ENCODE peak calls at places on chromosome 17, in four cellular contexts. U is GM12878, X is HepG2, D is K562. H is an unnamed sample.

GRCh38 chr17:78147315-78147998 is 1.3 kb downstream of the C17orf99 start:
- DNase-seq in U (peak), X (no peak), D (no peak), H (no peak)

GRCh38 chr17:30253316-30253715 is 17.8 kb upstream of the SLC6A4 start:
- DNase-seq in U (no peak), X (no peak), D (no peak), H (no peak)

GRCh38 chr17:55527520-55528118 is 16.4 kb upstream of the SMIM36 start:
- DNase-seq in U (no peak), X (peak), D (no peak), H (peak)

GRCh38 chr17:73976676-73977521 is 226.6 kb upstream of the RPL38 start:
- DNase-seq in U (no peak), X (no peak), D (peak), H (no peak)

GRCh38 chr17:19460695-19461094 is 49.7 kb downstream of the RNF112 start:
- DNase-seq in U (no peak), X (no peak), D (no peak), H (peak)

GRCh38 chr17:27540300-27541105 is 84.3 kb downstream of the KSR1 start:
- DNase-seq in U (no peak), X (peak), D (no peak), H (no peak)

GRCh38 chr17:75832164-75832651 is 12.0 kb downstream of the UNC13D start:
- DNase-seq in U (no peak), X (no peak), D (no peak), H (no peak)

GRCh38 chr17:7845359-7846062 is 9.4 kb upstream of the TMEM88 start:
- DNase-seq in U (no peak), X (no peak), D (no peak), H (no peak)

GRCh38 chr17:29642171-29642611 is 19.5 kb upstream of the CORO6 start:
- DNase-seq in U (no peak), X (no peak), D (no peak), H (no peak)

GRCh38 chr17:73293031-73293430 is 18.8 kb downstream of the CDC42EP4 start:
- DNase-seq in U (no peak), X (no peak), D (no peak), H (no peak)

GRCh38 chr17:43360376-43360738 is 38.4 kb upstream of the ARL4D start:
- DNase-seq in U (no peak), X (peak), D (no peak), H (no peak)

GRCh38 chr17:42266918-42267766 is 9.0 kb downstream of the STAT5B start:
- DNase-seq in U (no peak), X (no peak), D (peak), H (no peak)

GRCh38 chr17:1109606-1110523 is 69.9 kb downstream of the ABR start:
- DNase-seq in U (no peak), X (peak), D (no peak), H (peak)

GRCh38 chr17:20116683-20117309 is 107.6 kb downstream of the SPECC1 start:
- DNase-seq in U (no peak), X (peak), D (peak), H (peak)

GRCh38 chr17:65712383-65713267 is 151.2 kb upstream of the AXIN2 start:
- DNase-seq in U (no peak), X (no peak), D (no peak), H (no peak)

GRCh38 chr17:82270651-82271050 is 2.8 kb downstream of the CSNK1D start:
- DNase-seq in U (no peak), X (no peak), D (no peak), H (no peak)

GRCh38 chr17:77297693-77298666 is 157.2 kb downstream of the SEC14L1 start:
- DNase-seq in U (no peak), X (no peak), D (no peak), H (no peak)

GRCh38 chr17:66353937-66354401 is 51.6 kb downstream of the PRKCA start:
- DNase-seq in U (no peak), X (no peak), D (no peak), H (no peak)

GRCh38 chr17:44518032-44518431 is 14.8 kb upstream of the GPATCH8 start:
- DNase-seq in U (no peak), X (no peak), D (no peak), H (no peak)

GRCh38 chr17:31147507-31148202 is 52.9 kb downstream of the NF1 start:
- DNase-seq in U (no peak), X (no peak), D (no peak), H (no peak)

GRCh38 chr17:4626734-4627256 is 14.7 kb downstream of the ALOX15 start:
- DNase-seq in U (no peak), X (no peak), D (no peak), H (no peak)

GRCh38 chr17:40122944-40123810 is 1.4 kb downstream of the MSL1 start:
- DNase-seq in U (no peak), X (no peak), D (peak), H (peak)

GRCh38 chr17:69779378-69780214 is 295.4 kb upstream of the KCNJ16 start:
- DNase-seq in U (no peak), X (no peak), D (no peak), H (no peak)

GRCh38 chr17:39969375-39969774 is 6.6 kb downstream of the GSDMA start:
- DNase-seq in U (no peak), X (no peak), D (no peak), H (no peak)

GRCh38 chr17:80605326-80606066 is 60.9 kb downstream of the RPTOR start:
- DNase-seq in U (peak), X (peak), D (no peak), H (no peak)

GRCh38 chr17:38920374-38921291 is 4.8 kb upstream of the LASP1NB start:
- DNase-seq in U (no peak), X (no peak), D (no peak), H (no peak)

GRCh38 chr17:35791681-35792350 is 3.6 kb downstream of the MMP28 start:
- DNase-seq in U (no peak), X (no peak), D (no peak), H (no peak)

GRCh38 chr17:83091257-83092141 is 12.1 kb downstream of the METRNL start:
- DNase-seq in U (no peak), X (peak), D (no peak), H (no peak)

GRCh38 chr17:72984145-72984924 is 108.2 kb downstream of the SLC39A11 start:
- DNase-seq in U (no peak), X (no peak), D (no peak), H (no peak)

GRCh38 chr17:45451131-45451530 is 18.5 kb upstream of the ARHGAP27 start:
- DNase-seq in U (no peak), X (no peak), D (no peak), H (peak)

GRCh38 chr17:30263552-30264333 is 28.0 kb downstream of the BLMH start:
- DNase-seq in U (no peak), X (no peak), D (no peak), H (no peak)

GRCh38 chr17:6239237-6239798 is 169.1 kb downstream of the WSCD1 start:
- DNase-seq in U (no peak), X (no peak), D (no peak), H (peak)

GRCh38 chr17:44581868-44582267 is 24.6 kb downstream of the FZD2 start:
- DNase-seq in U (no peak), X (no peak), D (no peak), H (peak)

GRCh38 chr17:41540921-41541625 is 13.0 kb upstream of the KRT19 start:
- DNase-seq in U (no peak), X (no peak), D (peak), H (no peak)

GRCh38 chr17:74768069-74768762 is 7.9 kb downstream of the NAT9 start:
- DNase-seq in U (no peak), X (no peak), D (no peak), H (no peak)

GRCh38 chr17:32383926-32384434 is 34.0 kb downstream of the ZNF207 start:
- DNase-seq in U (no peak), X (no peak), D (no peak), H (no peak)

GRCh38 chr17:50087246-50087911 is 7.8 kb upstream of the PDK2 start:
- DNase-seq in U (no peak), X (peak), D (peak), H (peak)
- TF ChIP-seq CREB1 in U (no peak), X (no peak), D (no peak), H (no peak)

GRCh38 chr17:79294459-79295071 is 219.9 kb downstream of the ENGASE start:
- DNase-seq in U (no peak), X (peak), D (peak), H (peak)
- TF ChIP-seq REST in U (peak), X (peak), D (peak), H (peak)

DNA sequence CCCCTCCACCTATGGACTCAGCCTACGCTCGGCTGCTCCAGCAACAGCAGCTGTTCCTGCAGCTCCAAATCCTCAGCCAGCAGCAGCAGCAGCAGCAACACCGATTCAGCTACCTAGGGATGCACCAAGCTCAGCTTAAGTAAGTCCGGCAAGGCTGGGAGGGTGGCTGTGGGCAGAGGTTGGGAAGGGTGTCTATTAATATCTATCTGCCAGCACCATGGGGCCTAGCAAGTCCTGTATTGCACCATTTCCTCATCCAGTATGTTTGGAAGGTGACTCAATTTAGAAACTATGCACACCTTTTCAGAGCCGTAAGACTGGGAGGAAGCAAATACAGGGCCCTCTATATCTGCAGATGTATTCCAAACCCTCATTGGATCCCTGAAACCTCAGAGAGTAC is 45.0 kb upstream of the ARHGAP44 start:
- DNase-seq in U (no peak), X (no peak), D (no peak), H (no peak)
- TF ChIP-seq CREB1 in U (no peak), X (no peak), D (no peak), H (no peak)

DNA sequence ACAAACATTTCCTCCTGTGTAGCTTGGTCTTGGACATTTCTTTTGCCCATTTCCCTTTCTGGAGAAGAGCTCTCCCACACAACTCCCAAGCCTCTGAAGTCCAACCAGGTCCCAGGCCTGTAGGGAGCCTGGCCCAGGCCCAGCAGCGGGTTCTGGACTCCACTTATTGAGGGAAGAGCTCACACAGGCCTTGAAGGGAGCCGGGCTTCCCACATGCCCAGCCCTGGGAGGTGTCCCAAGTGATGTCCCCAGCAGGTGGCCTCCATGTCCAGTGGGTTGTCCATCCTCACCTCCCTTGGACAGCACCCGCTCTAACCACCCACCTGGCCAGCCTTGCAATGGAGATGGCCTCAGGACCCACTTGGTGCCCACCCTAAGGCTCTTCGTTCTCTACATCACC is 5.9 kb upstream of the EPX start:
- DNase-seq in U (no peak), X (no peak), D (no peak), H (no peak)
- TF ChIP-seq REST in U (no peak), X (no peak), D (no peak), H (no peak)

DNA sequence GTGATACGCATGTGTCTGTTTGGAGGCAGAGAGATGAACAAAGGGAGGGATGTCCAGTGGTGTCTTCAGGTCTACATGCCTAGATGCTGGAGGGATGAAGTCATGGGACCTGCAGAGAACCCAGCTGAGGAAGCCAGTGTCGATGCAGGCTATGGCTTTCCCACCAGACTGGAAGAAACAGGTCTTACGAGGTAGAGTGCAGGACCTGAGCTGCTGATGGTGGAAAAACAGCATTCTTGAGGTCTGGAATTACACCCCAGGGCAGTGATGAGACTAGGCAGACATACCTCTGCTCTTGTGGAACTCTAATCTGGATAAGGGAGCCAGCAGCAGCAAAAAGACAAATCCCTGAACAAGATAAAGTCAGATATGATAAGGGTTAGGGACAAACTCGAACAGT is 37.4 kb downstream of the ARSG start:
- DNase-seq in U (no peak), X (no peak), D (no peak), H (no peak)
- TF ChIP-seq CREB1 in U (no peak), X (no peak), D (no peak), H (no peak)

GRCh38 chr17:70834039-70834438 is 664.7 kb downstream of the KCNJ2 start:
- DNase-seq in U (no peak), X (no peak), D (no peak), H (no peak)
- TF ChIP-seq REST in U (no peak), X (no peak), D (no peak), H (no peak)

DNA sequence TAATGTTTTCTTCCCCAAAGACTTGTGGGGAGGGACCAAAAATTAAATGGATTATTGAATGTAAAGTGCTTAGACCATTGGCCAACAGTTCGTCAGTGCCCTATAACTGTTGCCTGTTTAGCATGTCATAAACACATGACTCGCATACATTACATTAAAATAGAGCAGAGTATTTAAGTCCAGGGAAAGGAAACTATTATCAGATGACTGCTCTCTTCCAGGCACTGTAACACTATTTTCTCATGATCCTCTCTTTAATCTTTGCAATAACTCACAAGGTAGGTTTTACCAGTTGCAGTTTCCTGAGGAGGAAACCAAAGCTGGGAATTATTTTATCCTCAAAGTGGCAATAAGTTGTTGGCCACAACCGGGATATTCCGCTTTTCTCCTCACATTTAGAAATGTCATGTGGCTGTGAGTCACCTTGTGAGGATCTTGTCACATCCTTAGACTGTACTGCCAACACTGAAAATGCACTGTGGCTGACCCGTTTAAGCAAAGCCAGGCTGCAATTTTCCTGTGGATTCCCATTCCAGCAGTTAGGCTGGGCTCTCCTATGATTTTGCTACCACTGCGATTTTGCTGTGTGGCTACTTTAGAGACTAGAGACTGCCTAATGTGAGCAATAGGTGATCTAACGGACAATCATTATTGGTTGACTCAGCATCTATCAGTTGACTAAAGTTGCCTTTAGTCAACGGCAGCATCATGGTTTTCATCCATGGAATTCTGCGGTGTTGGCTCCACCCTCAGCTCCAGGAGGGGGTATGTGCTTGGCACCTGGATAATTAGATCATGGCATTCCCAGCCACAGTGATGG is 58.3 kb upstream of the DHX40 start:
- DNase-seq in U (no peak), X (no peak), D (no peak), H (no peak)
- TF ChIP-seq CREB1 in U (no peak), X (no peak), D (no peak), H (no peak)

GRCh38 chr17:17681187-17681743 is at the start of gene RAI1:
- DNase-seq in U (no peak), X (peak), D (peak), H (peak)
- TF ChIP-seq REST in U (no peak), X (no peak), D (no peak), H (no peak)

DNA sequence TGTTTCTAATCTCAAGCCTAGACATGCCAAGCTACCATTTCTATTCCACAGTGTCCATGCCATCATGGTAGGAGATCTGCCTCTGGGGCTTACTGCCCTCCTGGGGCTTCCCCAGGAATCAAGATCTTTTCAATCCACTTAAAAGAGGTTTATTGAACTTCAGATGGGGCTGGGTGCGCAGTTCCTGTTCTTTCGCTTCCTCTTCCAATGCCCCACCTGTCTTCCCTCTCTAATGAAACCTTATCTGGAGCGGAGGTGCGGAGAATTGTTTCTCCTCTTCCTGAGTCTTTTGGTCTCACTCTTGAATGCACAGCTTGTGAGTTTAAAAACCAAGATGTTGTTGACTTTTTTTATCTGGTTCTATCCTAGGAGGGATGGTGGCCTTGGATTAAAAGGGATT is 30.4 kb upstream of the METTL16 start:
- DNase-seq in U (no peak), X (no peak), D (no peak), H (no peak)
- TF ChIP-seq CREB1 in U (no peak), X (no peak), D (no peak), H (no peak)

GRCh38 chr17:60671482-60671881 is 6.2 kb upstream of the BCAS3 start:
- DNase-seq in U (no peak), X (peak), D (no peak), H (no peak)
- TF ChIP-seq REST in U (no peak), X (no peak), D (no peak), H (no peak)